ENCODE peak calls at places on chromosomes 7 and 10, in eight cellular contexts. One of them, this sample, is unnamed.

GRCh38 chr10:91883549-91884542 is 25.4 kb downstream of the FGFBP3 start:
- DNase-seq in transverse colon: no peak
- DNase-seq in foreskin fibroblast: peak; percentile 69
- DNase-seq in Right ventricle myocardium superior: no peak
- DNase-seq in substantia nigra: no peak
- DNase-seq in activated gamma-delta T cell treated with anti-CD3 and anti-CD28 coated beads, Interleukin-2, amount 50 U/mL, for 16 hours: no peak
- DNase-seq in NCI-H69: peak; percentile 74
- DNase-seq in H4: no peak
- DNase-seq in this sample: no peak

GRCh38 chr7:79774150-79774549 is 320.7 kb upstream of the MAGI2 start:
- DNase-seq in transverse colon: no peak
- DNase-seq in foreskin fibroblast: peak; percentile 57
- DNase-seq in Right ventricle myocardium superior: no peak
- DNase-seq in substantia nigra: no peak
- DNase-seq in activated gamma-delta T cell treated with anti-CD3 and anti-CD28 coated beads, Interleukin-2, amount 50 U/mL, for 16 hours: no peak
- DNase-seq in NCI-H69: no peak
- DNase-seq in H4: no peak
- DNase-seq in this sample: no peak

GRCh38 chr7:101728888-101729883 is 88.2 kb upstream of the CUX1 start:
- DNase-seq in transverse colon: peak; percentile 89
- DNase-seq in foreskin fibroblast: no peak
- DNase-seq in Right ventricle myocardium superior: peak; percentile 64
- DNase-seq in substantia nigra: no peak
- DNase-seq in activated gamma-delta T cell treated with anti-CD3 and anti-CD28 coated beads, Interleukin-2, amount 50 U/mL, for 16 hours: no peak
- DNase-seq in NCI-H69: peak; percentile 32
- DNase-seq in H4: peak; percentile 100
- DNase-seq in this sample: no peak

GRCh38 chr10:103585011-103585405 is 91.5 kb downstream of the NEURL1 start:
- DNase-seq in transverse colon: no peak
- DNase-seq in foreskin fibroblast: no peak
- DNase-seq in Right ventricle myocardium superior: no peak
- DNase-seq in substantia nigra: no peak
- DNase-seq in activated gamma-delta T cell treated with anti-CD3 and anti-CD28 coated beads, Interleukin-2, amount 50 U/mL, for 16 hours: no peak
- DNase-seq in NCI-H69: no peak
- DNase-seq in H4: no peak
- DNase-seq in this sample: no peak

GRCh38 chr7:55140221-55140980 is 121.6 kb downstream of the EGFR start:
- DNase-seq in transverse colon: no peak
- DNase-seq in foreskin fibroblast: peak; percentile 88
- DNase-seq in Right ventricle myocardium superior: peak; percentile 51
- DNase-seq in substantia nigra: no peak
- DNase-seq in activated gamma-delta T cell treated with anti-CD3 and anti-CD28 coated beads, Interleukin-2, amount 50 U/mL, for 16 hours: no peak
- DNase-seq in NCI-H69: peak; percentile 9
- DNase-seq in H4: no peak
- DNase-seq in this sample: no peak

GRCh38 chr7:85806321-85806720 is 619.5 kb upstream of the SEMA3D start:
- DNase-seq in transverse colon: no peak
- DNase-seq in foreskin fibroblast: no peak
- DNase-seq in Right ventricle myocardium superior: no peak
- DNase-seq in substantia nigra: no peak
- DNase-seq in activated gamma-delta T cell treated with anti-CD3 and anti-CD28 coated beads, Interleukin-2, amount 50 U/mL, for 16 hours: no peak
- DNase-seq in NCI-H69: peak; percentile 38
- DNase-seq in H4: peak; percentile 45
- DNase-seq in this sample: no peak

GRCh38 chr10:96387151-96387550 is 28.3 kb upstream of the OPALIN start:
- DNase-seq in transverse colon: no peak
- DNase-seq in foreskin fibroblast: peak; percentile 23
- DNase-seq in Right ventricle myocardium superior: no peak
- DNase-seq in substantia nigra: no peak
- DNase-seq in activated gamma-delta T cell treated with anti-CD3 and anti-CD28 coated beads, Interleukin-2, amount 50 U/mL, for 16 hours: no peak
- DNase-seq in NCI-H69: no peak
- DNase-seq in H4: no peak
- DNase-seq in this sample: no peak

GRCh38 chr7:144130730-144131129 is 7.8 kb downstream of the OR2A14 start:
- DNase-seq in transverse colon: no peak
- DNase-seq in foreskin fibroblast: no peak
- DNase-seq in Right ventricle myocardium superior: no peak
- DNase-seq in substantia nigra: no peak
- DNase-seq in activated gamma-delta T cell treated with anti-CD3 and anti-CD28 coated beads, Interleukin-2, amount 50 U/mL, for 16 hours: no peak
- DNase-seq in NCI-H69: no peak
- DNase-seq in H4: no peak
- DNase-seq in this sample: no peak

GRCh38 chr10:68342909-68343516 is 10.3 kb upstream of the PBLD start:
- DNase-seq in transverse colon: no peak
- DNase-seq in foreskin fibroblast: no peak
- DNase-seq in Right ventricle myocardium superior: no peak
- DNase-seq in substantia nigra: no peak
- DNase-seq in activated gamma-delta T cell treated with anti-CD3 and anti-CD28 coated beads, Interleukin-2, amount 50 U/mL, for 16 hours: no peak
- DNase-seq in NCI-H69: no peak
- DNase-seq in H4: no peak
- DNase-seq in this sample: no peak

GRCh38 chr7:133109816-133110215 is 27.9 kb upstream of the CHCHD3 start:
- DNase-seq in transverse colon: no peak
- DNase-seq in foreskin fibroblast: no peak
- DNase-seq in Right ventricle myocardium superior: no peak
- DNase-seq in substantia nigra: no peak
- DNase-seq in activated gamma-delta T cell treated with anti-CD3 and anti-CD28 coated beads, Interleukin-2, amount 50 U/mL, for 16 hours: no peak
- DNase-seq in NCI-H69: no peak
- DNase-seq in H4: no peak
- DNase-seq in this sample: no peak

GRCh38 chr7:152966189-152966588 is 206.6 kb downstream of the ACTR3B start:
- DNase-seq in transverse colon: no peak
- DNase-seq in foreskin fibroblast: no peak
- DNase-seq in Right ventricle myocardium superior: no peak
- DNase-seq in substantia nigra: no peak
- DNase-seq in activated gamma-delta T cell treated with anti-CD3 and anti-CD28 coated beads, Interleukin-2, amount 50 U/mL, for 16 hours: no peak
- DNase-seq in NCI-H69: peak; percentile 14
- DNase-seq in H4: no peak
- DNase-seq in this sample: no peak

GRCh38 chr7:45202618-45203017 is 45.0 kb downstream of the RAMP3 start:
- DNase-seq in transverse colon: no peak
- DNase-seq in foreskin fibroblast: no peak
- DNase-seq in Right ventricle myocardium superior: no peak
- DNase-seq in substantia nigra: no peak
- DNase-seq in activated gamma-delta T cell treated with anti-CD3 and anti-CD28 coated beads, Interleukin-2, amount 50 U/mL, for 16 hours: no peak
- DNase-seq in NCI-H69: no peak
- DNase-seq in H4: no peak
- DNase-seq in this sample: no peak

GRCh38 chr10:124677871-124678565 is 66.2 kb downstream of the FAM53B start:
- DNase-seq in transverse colon: no peak
- DNase-seq in foreskin fibroblast: peak; percentile 79
- DNase-seq in Right ventricle myocardium superior: peak; percentile 79
- DNase-seq in substantia nigra: no peak
- DNase-seq in activated gamma-delta T cell treated with anti-CD3 and anti-CD28 coated beads, Interleukin-2, amount 50 U/mL, for 16 hours: no peak
- DNase-seq in NCI-H69: peak; percentile 5
- DNase-seq in H4: no peak
- DNase-seq in this sample: no peak

GRCh38 chr10:109922976-109923921 is at the start of gene XPNPEP1:
- DNase-seq in transverse colon: peak; percentile 91
- DNase-seq in foreskin fibroblast: peak; percentile 95
- DNase-seq in Right ventricle myocardium superior: peak; percentile 93
- DNase-seq in substantia nigra: peak; percentile 91
- DNase-seq in activated gamma-delta T cell treated with anti-CD3 and anti-CD28 coated beads, Interleukin-2, amount 50 U/mL, for 16 hours: peak; percentile 65
- DNase-seq in NCI-H69: peak; percentile 83
- DNase-seq in H4: peak; percentile 81
- DNase-seq in this sample: no peak

GRCh38 chr10:21627331-21627730 is 93.3 kb downstream of the MLLT10 start:
- DNase-seq in transverse colon: no peak
- DNase-seq in foreskin fibroblast: no peak
- DNase-seq in Right ventricle myocardium superior: no peak
- DNase-seq in substantia nigra: no peak
- DNase-seq in activated gamma-delta T cell treated with anti-CD3 and anti-CD28 coated beads, Interleukin-2, amount 50 U/mL, for 16 hours: no peak
- DNase-seq in NCI-H69: no peak
- DNase-seq in H4: no peak
- DNase-seq in this sample: no peak

GRCh38 chr10:91251430-91252056 is 31.1 kb downstream of the PCGF5 start:
- DNase-seq in transverse colon: peak; percentile 52
- DNase-seq in foreskin fibroblast: peak; percentile 78
- DNase-seq in Right ventricle myocardium superior: no peak
- DNase-seq in substantia nigra: peak; percentile 28
- DNase-seq in activated gamma-delta T cell treated with anti-CD3 and anti-CD28 coated beads, Interleukin-2, amount 50 U/mL, for 16 hours: peak; percentile 25
- DNase-seq in NCI-H69: peak; percentile 47
- DNase-seq in H4: peak; percentile 33
- DNase-seq in this sample: no peak

GRCh38 chr10:127415901-127416630 is 133.0 kb upstream of the NPS start:
- DNase-seq in transverse colon: no peak
- DNase-seq in foreskin fibroblast: no peak
- DNase-seq in Right ventricle myocardium superior: no peak
- DNase-seq in substantia nigra: no peak
- DNase-seq in activated gamma-delta T cell treated with anti-CD3 and anti-CD28 coated beads, Interleukin-2, amount 50 U/mL, for 16 hours: no peak
- DNase-seq in NCI-H69: no peak
- DNase-seq in H4: no peak
- DNase-seq in this sample: no peak

GRCh38 chr10:34282186-34282585 is 532.9 kb downstream of the PARD3 start:
- DNase-seq in transverse colon: no peak
- DNase-seq in foreskin fibroblast: peak; percentile 26
- DNase-seq in Right ventricle myocardium superior: no peak
- DNase-seq in substantia nigra: no peak
- DNase-seq in activated gamma-delta T cell treated with anti-CD3 and anti-CD28 coated beads, Interleukin-2, amount 50 U/mL, for 16 hours: no peak
- DNase-seq in NCI-H69: no peak
- DNase-seq in H4: no peak
- DNase-seq in this sample: no peak

GRCh38 chr7:5421626-5422323 is 1.9 kb downstream of the TNRC18 start:
- DNase-seq in transverse colon: peak; percentile 64
- DNase-seq in foreskin fibroblast: peak; percentile 76
- DNase-seq in Right ventricle myocardium superior: peak; percentile 64
- DNase-seq in substantia nigra: peak; percentile 25
- DNase-seq in activated gamma-delta T cell treated with anti-CD3 and anti-CD28 coated beads, Interleukin-2, amount 50 U/mL, for 16 hours: no peak
- DNase-seq in NCI-H69: peak; percentile 75
- DNase-seq in H4: peak; percentile 90
- DNase-seq in this sample: no peak

GRCh38 chr7:36261019-36261754 is 108.1 kb downstream of the EEPD1 start:
- DNase-seq in transverse colon: no peak
- DNase-seq in foreskin fibroblast: peak; percentile 17
- DNase-seq in Right ventricle myocardium superior: no peak
- DNase-seq in substantia nigra: no peak
- DNase-seq in activated gamma-delta T cell treated with anti-CD3 and anti-CD28 coated beads, Interleukin-2, amount 50 U/mL, for 16 hours: no peak
- DNase-seq in NCI-H69: no peak
- DNase-seq in H4: no peak
- DNase-seq in this sample: no peak

GRCh38 chr7:103343758-103344452 is 662 bp downstream of the DNAJC2 start:
- DNase-seq in transverse colon: peak; percentile 36
- DNase-seq in foreskin fibroblast: peak; percentile 66
- DNase-seq in Right ventricle myocardium superior: no peak
- DNase-seq in substantia nigra: no peak
- DNase-seq in activated gamma-delta T cell treated with anti-CD3 and anti-CD28 coated beads, Interleukin-2, amount 50 U/mL, for 16 hours: peak; percentile 17
- DNase-seq in NCI-H69: peak; percentile 59
- DNase-seq in H4: no peak
- DNase-seq in this sample: no peak

GRCh38 chr7:44081266-44081748 is 1.0 kb downstream of the POLM start:
- DNase-seq in transverse colon: no peak
- DNase-seq in foreskin fibroblast: no peak
- DNase-seq in Right ventricle myocardium superior: no peak
- DNase-seq in substantia nigra: no peak
- DNase-seq in activated gamma-delta T cell treated with anti-CD3 and anti-CD28 coated beads, Interleukin-2, amount 50 U/mL, for 16 hours: no peak
- DNase-seq in NCI-H69: no peak
- DNase-seq in H4: no peak
- DNase-seq in this sample: no peak

GRCh38 chr7:35736725-35737124 is 41.8 kb upstream of the HERPUD2 start:
- DNase-seq in transverse colon: no peak
- DNase-seq in foreskin fibroblast: peak; percentile 66
- DNase-seq in Right ventricle myocardium superior: no peak
- DNase-seq in substantia nigra: no peak
- DNase-seq in activated gamma-delta T cell treated with anti-CD3 and anti-CD28 coated beads, Interleukin-2, amount 50 U/mL, for 16 hours: no peak
- DNase-seq in NCI-H69: no peak
- DNase-seq in H4: no peak
- DNase-seq in this sample: no peak

GRCh38 chr10:35711615-35712411 is 69.7 kb upstream of the FZD8 start:
- DNase-seq in transverse colon: no peak
- DNase-seq in foreskin fibroblast: no peak
- DNase-seq in Right ventricle myocardium superior: no peak
- DNase-seq in substantia nigra: no peak
- DNase-seq in activated gamma-delta T cell treated with anti-CD3 and anti-CD28 coated beads, Interleukin-2, amount 50 U/mL, for 16 hours: no peak
- DNase-seq in NCI-H69: peak; percentile 59
- DNase-seq in H4: no peak
- DNase-seq in this sample: no peak

GRCh38 chr10:11447571-11447970 is 163.9 kb downstream of the USP6NL start:
- DNase-seq in transverse colon: no peak
- DNase-seq in foreskin fibroblast: no peak
- DNase-seq in Right ventricle myocardium superior: no peak
- DNase-seq in substantia nigra: no peak
- DNase-seq in activated gamma-delta T cell treated with anti-CD3 and anti-CD28 coated beads, Interleukin-2, amount 50 U/mL, for 16 hours: no peak
- DNase-seq in NCI-H69: peak; percentile 57
- DNase-seq in H4: no peak
- DNase-seq in this sample: no peak

GRCh38 chr7:134729895-134730294 is 49.5 kb upstream of the CALD1 start:
- DNase-seq in transverse colon: no peak
- DNase-seq in foreskin fibroblast: peak; percentile 21
- DNase-seq in Right ventricle myocardium superior: no peak
- DNase-seq in substantia nigra: no peak
- DNase-seq in activated gamma-delta T cell treated with anti-CD3 and anti-CD28 coated beads, Interleukin-2, amount 50 U/mL, for 16 hours: no peak
- DNase-seq in NCI-H69: no peak
- DNase-seq in H4: no peak
- DNase-seq in this sample: no peak

GRCh38 chr10:13382759-13383753 is 35.0 kb upstream of the SEPHS1 start:
- DNase-seq in transverse colon: peak; percentile 89
- DNase-seq in foreskin fibroblast: peak; percentile 17
- DNase-seq in Right ventricle myocardium superior: no peak
- DNase-seq in substantia nigra: no peak
- DNase-seq in activated gamma-delta T cell treated with anti-CD3 and anti-CD28 coated beads, Interleukin-2, amount 50 U/mL, for 16 hours: no peak
- DNase-seq in NCI-H69: peak; percentile 24
- DNase-seq in H4: no peak
- DNase-seq in this sample: no peak

GRCh38 chr10:62870866-62871265 is 54.7 kb upstream of the EGR2 start:
- DNase-seq in transverse colon: no peak
- DNase-seq in foreskin fibroblast: no peak
- DNase-seq in Right ventricle myocardium superior: no peak
- DNase-seq in substantia nigra: no peak
- DNase-seq in activated gamma-delta T cell treated with anti-CD3 and anti-CD28 coated beads, Interleukin-2, amount 50 U/mL, for 16 hours: no peak
- DNase-seq in NCI-H69: no peak
- DNase-seq in H4: no peak
- DNase-seq in this sample: no peak

GRCh38 chr10:4656576-4657194 is 169.3 kb upstream of the AKR1E2 start:
- DNase-seq in transverse colon: peak; percentile 72
- DNase-seq in foreskin fibroblast: peak; percentile 85
- DNase-seq in Right ventricle myocardium superior: peak; percentile 62
- DNase-seq in substantia nigra: peak; percentile 13
- DNase-seq in activated gamma-delta T cell treated with anti-CD3 and anti-CD28 coated beads, Interleukin-2, amount 50 U/mL, for 16 hours: peak; percentile 17
- DNase-seq in NCI-H69: peak; percentile 53
- DNase-seq in H4: peak; percentile 52
- DNase-seq in this sample: peak; percentile 31

GRCh38 chr10:24957624-24958435 is 5.4 kb upstream of the PRTFDC1 start:
- DNase-seq in transverse colon: no peak
- DNase-seq in foreskin fibroblast: peak; percentile 90
- DNase-seq in Right ventricle myocardium superior: no peak
- DNase-seq in substantia nigra: no peak
- DNase-seq in activated gamma-delta T cell treated with anti-CD3 and anti-CD28 coated beads, Interleukin-2, amount 50 U/mL, for 16 hours: no peak
- DNase-seq in NCI-H69: no peak
- DNase-seq in H4: peak; percentile 71
- DNase-seq in this sample: no peak

GRCh38 chr10:8331896-8332729 is 277.6 kb downstream of the GATA3 start:
- DNase-seq in transverse colon: peak; percentile 56
- DNase-seq in foreskin fibroblast: peak; percentile 4
- DNase-seq in Right ventricle myocardium superior: peak; percentile 70
- DNase-seq in substantia nigra: no peak
- DNase-seq in activated gamma-delta T cell treated with anti-CD3 and anti-CD28 coated beads, Interleukin-2, amount 50 U/mL, for 16 hours: peak; percentile 70
- DNase-seq in NCI-H69: peak; percentile 35
- DNase-seq in H4: peak; percentile 77
- DNase-seq in this sample: no peak

GRCh38 chr10:119061352-119061751 is 19.3 kb downstream of the EIF3A start:
- DNase-seq in transverse colon: no peak
- DNase-seq in foreskin fibroblast: no peak
- DNase-seq in Right ventricle myocardium superior: no peak
- DNase-seq in substantia nigra: no peak
- DNase-seq in activated gamma-delta T cell treated with anti-CD3 and anti-CD28 coated beads, Interleukin-2, amount 50 U/mL, for 16 hours: no peak
- DNase-seq in NCI-H69: no peak
- DNase-seq in H4: no peak
- DNase-seq in this sample: no peak

This sample was measured in NCI-H187 treated with DMSO at 0.1 percent for 48 hours.